ENCODE peak calls at places on chromosomes 1 and 21, in nine cellular contexts. O, F, V, M, G, T, Z, L and W are unnamed samples.

GRCh38 chr1:16248603-16249534 is 11.9 kb upstream of the CPLANE2 start:
- DNase-seq in T (no peak), O (peak), L (peak), F (peak), V (peak), Z (peak), M (no peak), G (peak), W (peak)

GRCh38 chr1:88434836-88435235 is 249.2 kb upstream of the PKN2 start:
- DNase-seq in T (no peak), V (no peak), O (no peak), G (no peak), L (no peak), Z (no peak), M (no peak), F (no peak), W (no peak)

GRCh38 chr1:8687053-8687452 is 130.4 kb downstream of the RERE start:
- DNase-seq in O (no peak), T (no peak), Z (peak), M (no peak), V (peak), F (peak), G (peak), L (no peak), W (no peak)

GRCh38 chr1:58784758-58785423 is 1.0 kb upstream of the JUN start:
- DNase-seq in M (peak), G (peak), O (peak), T (peak), V (peak), Z (peak), F (peak), L (peak), W (peak)

GRCh38 chr1:8113257-8114220 is 87.4 kb upstream of the ERRFI1 start:
- DNase-seq in G (no peak), F (peak), V (no peak), L (no peak), M (no peak), O (no peak), T (no peak), Z (peak), W (no peak)

GRCh38 chr21:16193758-16194606 is 464.2 kb downstream of the USP25 start:
- DNase-seq in Z (peak), O (peak), M (no peak), V (peak), L (peak), F (peak), G (peak), T (no peak), W (no peak)

GRCh38 chr1:61782771-61783170 is 40.5 kb downstream of the PATJ start:
- DNase-seq in T (no peak), M (peak), V (no peak), Z (no peak), O (no peak), L (no peak), G (no peak), F (no peak), W (no peak)

GRCh38 chr1:28512058-28512611 is 6.3 kb downstream of the RCC1 start:
- DNase-seq in Z (no peak), G (no peak), O (no peak), F (peak), L (no peak), V (peak), M (no peak), T (no peak), W (no peak)

GRCh38 chr1:82160036-82160435 is 359.3 kb downstream of the ADGRL2 start:
- DNase-seq in F (peak), M (no peak), T (no peak), O (no peak), L (no peak), G (no peak), V (no peak), Z (no peak), W (no peak)

GRCh38 chr1:66761273-66761672 is 9.0 kb downstream of the DYNLT5 start:
- DNase-seq in O (no peak), Z (no peak), L (no peak), G (no peak), M (no peak), F (peak), T (no peak), V (peak), W (no peak)

GRCh38 chr1:224433041-224433670 is 1.4 kb downstream of the WDR26 start:
- DNase-seq in G (no peak), M (no peak), V (no peak), L (peak), T (no peak), F (peak), Z (peak), O (no peak), W (no peak)

GRCh38 chr1:37399830-37400790 is 74.3 kb upstream of the ZC3H12A start:
- DNase-seq in F (no peak), G (no peak), O (no peak), M (no peak), Z (no peak), V (no peak), L (no peak), T (no peak), W (no peak)

GRCh38 chr1:150142083-150142482 is 7.6 kb upstream of the PLEKHO1 start:
- DNase-seq in V (peak), L (no peak), O (no peak), G (peak), T (no peak), F (no peak), M (no peak), Z (no peak), W (no peak)

GRCh38 chr1:38275960-38276359 is 229.4 kb upstream of the POU3F1 start:
- DNase-seq in G (no peak), V (no peak), O (no peak), F (no peak), M (no peak), T (no peak), L (no peak), Z (no peak), W (no peak)

GRCh38 chr1:56938636-56939035 is 27.2 kb downstream of the C8B start:
- DNase-seq in F (no peak), L (no peak), M (no peak), V (no peak), O (no peak), G (no peak), T (no peak), Z (no peak), W (no peak)

GRCh38 chr1:147785794-147786506 is 25.5 kb upstream of the GJA5 start:
- DNase-seq in T (no peak), Z (no peak), F (no peak), G (no peak), L (no peak), M (no peak), O (no peak), V (peak), W (no peak)

GRCh38 chr1:118739421-118739930 is 248.7 kb downstream of the TBX15 start:
- DNase-seq in V (no peak), G (no peak), Z (no peak), T (no peak), L (no peak), M (no peak), O (no peak), F (no peak), W (no peak)

GRCh38 chr1:64343105-64343960 is 126.6 kb upstream of the CACHD1 start:
- DNase-seq in T (no peak), G (peak), F (peak), M (no peak), Z (peak), O (no peak), V (peak), L (no peak), W (no peak)

GRCh38 chr1:10788592-10789006 is 7.8 kb downstream of the CASZ1 start:
- DNase-seq in O (no peak), F (no peak), T (no peak), Z (peak), M (no peak), G (no peak), L (peak), V (peak), W (no peak)

GRCh38 chr1:61101461-61102440 is 19.4 kb downstream of the NFIA start:
- DNase-seq in T (no peak), G (no peak), V (no peak), M (no peak), L (no peak), Z (no peak), O (no peak), F (peak), W (no peak)

GRCh38 chr1:199585392-199585791 is 442.1 kb upstream of the NR5A2 start:
- DNase-seq in T (no peak), L (no peak), F (peak), G (no peak), M (no peak), O (no peak), Z (no peak), V (no peak), W (no peak)

GRCh38 chr1:103197266-103197665 is 88.9 kb upstream of the COL11A1 start:
- DNase-seq in M (no peak), L (no peak), V (peak), T (no peak), O (no peak), G (no peak), Z (no peak), F (peak), W (no peak)

GRCh38 chr21:34282223-34282622 is 81.6 kb upstream of the KCNE2 start:
- DNase-seq in G (no peak), L (no peak), M (no peak), O (no peak), F (peak), Z (no peak), V (peak), T (no peak), W (no peak)

GRCh38 chr1:26283871-26284596 is 4.1 kb downstream of the SH3BGRL3 start:
- DNase-seq in G (no peak), M (no peak), L (no peak), F (no peak), T (no peak), V (no peak), Z (no peak), O (no peak), W (no peak)

GRCh38 chr1:3242408-3243270 is 173.6 kb downstream of the PRDM16 start:
- DNase-seq in G (no peak), V (no peak), M (no peak), F (no peak), O (no peak), L (no peak), Z (no peak), T (no peak), W (no peak)

GRCh38 chr1:207941664-207942063 is 30.7 kb upstream of the CD34 start:
- DNase-seq in F (peak), L (peak), G (peak), O (peak), M (no peak), T (no peak), Z (no peak), V (no peak), W (no peak)

GRCh38 chr1:47521034-47521871 is 83.4 kb downstream of the FOXD2 start:
- DNase-seq in Z (peak), G (no peak), M (no peak), O (no peak), T (no peak), V (no peak), L (no peak), F (peak), W (no peak)

GRCh38 chr1:153345187-153346066 is 3.2 kb downstream of the PGLYRP4 start:
- DNase-seq in M (no peak), G (no peak), Z (no peak), F (no peak), L (no peak), O (no peak), T (no peak), V (no peak), W (peak)

GRCh38 chr1:74485622-74486021 is 26.8 kb downstream of the LRRC53 start:
- DNase-seq in L (no peak), V (no peak), O (no peak), G (no peak), M (no peak), T (no peak), Z (no peak), F (no peak), W (no peak)

GRCh38 chr1:167249702-167250101 is 29.0 kb downstream of the POU2F1 start:
- DNase-seq in V (peak), M (no peak), G (no peak), O (no peak), Z (no peak), F (no peak), T (no peak), L (no peak), W (no peak)

GRCh38 chr1:232519186-232519585 is 110.7 kb downstream of the SIPA1L2 start:
- DNase-seq in V (no peak), M (no peak), T (no peak), L (no peak), Z (no peak), G (no peak), O (no peak), F (no peak), W (no peak)

GRCh38 chr1:31396633-31397351 is 16.2 kb upstream of the SERINC2 start:
- DNase-seq in T (no peak), L (peak), Z (no peak), M (no peak), O (no peak), G (no peak), F (peak), V (peak), W (no peak)